ENCODE peak calls at places on chromosomes 5 and 9, in six cellular contexts. One of them, this sample, is unnamed.

GRCh38 chr5:143968071-143968878 is 156.3 kb downstream of the HMHB1 start:
- DNase-seq in body of pancreas: no peak
- DNase-seq in adrenal gland: no peak
- DNase-seq in ovary: no peak
- DNase-seq in H1: no peak
- DNase-seq in A549: peak
- DNase-seq in this sample: no peak

GRCh38 chr5:135335031-135335828 is 63.8 kb downstream of the MACROH2A1 start:
- DNase-seq in body of pancreas: no peak
- DNase-seq in adrenal gland: no peak
- DNase-seq in ovary: no peak
- DNase-seq in H1: no peak
- DNase-seq in A549: no peak
- DNase-seq in this sample: no peak

GRCh38 chr5:118548761-118549160 is 439.6 kb downstream of the DTWD2 start:
- DNase-seq in body of pancreas: no peak
- DNase-seq in adrenal gland: no peak
- DNase-seq in ovary: no peak
- DNase-seq in H1: no peak
- DNase-seq in A549: no peak
- DNase-seq in this sample: no peak

GRCh38 chr5:124453221-124454032 is 293.0 kb downstream of the ZNF608 start:
- DNase-seq in body of pancreas: no peak
- DNase-seq in adrenal gland: no peak
- DNase-seq in ovary: no peak
- DNase-seq in H1: no peak
- DNase-seq in A549: no peak
- DNase-seq in this sample: no peak

GRCh38 chr9:2466703-2467102 is 154.9 kb upstream of the VLDLR start:
- DNase-seq in body of pancreas: peak
- DNase-seq in adrenal gland: no peak
- DNase-seq in ovary: no peak
- DNase-seq in H1: no peak
- DNase-seq in A549: no peak
- DNase-seq in this sample: no peak

GRCh38 chr9:92122792-92123191 is 7.6 kb upstream of the SPTLC1 start:
- DNase-seq in body of pancreas: no peak
- DNase-seq in adrenal gland: no peak
- DNase-seq in ovary: no peak
- DNase-seq in H1: no peak
- DNase-seq in A549: no peak
- DNase-seq in this sample: no peak

GRCh38 chr9:126546036-126546435 is 67.7 kb upstream of the LMX1B start:
- DNase-seq in body of pancreas: no peak
- DNase-seq in adrenal gland: no peak
- DNase-seq in ovary: no peak
- DNase-seq in H1: no peak
- DNase-seq in A549: no peak
- DNase-seq in this sample: no peak

GRCh38 chr5:81003987-81004386 is 43.8 kb downstream of the RASGRF2 start:
- DNase-seq in body of pancreas: no peak
- DNase-seq in adrenal gland: no peak
- DNase-seq in ovary: no peak
- DNase-seq in H1: no peak
- DNase-seq in A549: no peak
- DNase-seq in this sample: no peak

GRCh38 chr9:33687779-33688178 is 107.6 kb upstream of the PRSS3 start:
- DNase-seq in body of pancreas: no peak
- DNase-seq in adrenal gland: peak
- DNase-seq in ovary: no peak
- DNase-seq in H1: no peak
- DNase-seq in A549: peak
- DNase-seq in this sample: no peak

GRCh38 chr9:97501177-97501971 is at the start of gene TMOD1:
- DNase-seq in body of pancreas: peak
- DNase-seq in adrenal gland: peak
- DNase-seq in ovary: peak
- DNase-seq in H1: peak
- DNase-seq in A549: peak
- DNase-seq in this sample: peak

GRCh38 chr9:129069128-129069824 is 11.6 kb upstream of the DOLPP1 start:
- DNase-seq in body of pancreas: peak
- DNase-seq in adrenal gland: peak
- DNase-seq in ovary: no peak
- DNase-seq in H1: no peak
- DNase-seq in A549: no peak
- DNase-seq in this sample: peak

GRCh38 chr5:150009671-150010387 is 9.3 kb downstream of the HMGXB3 start:
- DNase-seq in body of pancreas: no peak
- DNase-seq in adrenal gland: no peak
- DNase-seq in ovary: no peak
- DNase-seq in H1: no peak
- DNase-seq in A549: no peak
- DNase-seq in this sample: no peak

GRCh38 chr9:114223564-114224246 is 68.4 kb downstream of the COL27A1 start:
- DNase-seq in body of pancreas: no peak
- DNase-seq in adrenal gland: no peak
- DNase-seq in ovary: no peak
- DNase-seq in H1: no peak
- DNase-seq in A549: peak
- DNase-seq in this sample: no peak

GRCh38 chr5:55232985-55233928 is at the start of gene CCNO:
- DNase-seq in body of pancreas: peak
- DNase-seq in adrenal gland: peak
- DNase-seq in ovary: peak
- DNase-seq in H1: peak
- DNase-seq in A549: peak
- DNase-seq in this sample: peak

GRCh38 chr5:57488308-57488955 is 5.8 kb upstream of the ACTBL2 start:
- DNase-seq in body of pancreas: no peak
- DNase-seq in adrenal gland: no peak
- DNase-seq in ovary: no peak
- DNase-seq in H1: no peak
- DNase-seq in A549: no peak
- DNase-seq in this sample: no peak

GRCh38 chr9:89794918-89795317 is 190.1 kb downstream of the GADD45G start:
- DNase-seq in body of pancreas: peak
- DNase-seq in adrenal gland: peak
- DNase-seq in ovary: no peak
- DNase-seq in H1: no peak
- DNase-seq in A549: no peak
- DNase-seq in this sample: no peak

GRCh38 chr5:149575131-149575530 is 6.2 kb upstream of the ARHGEF37 start:
- DNase-seq in body of pancreas: no peak
- DNase-seq in adrenal gland: no peak
- DNase-seq in ovary: no peak
- DNase-seq in H1: no peak
- DNase-seq in A549: no peak
- DNase-seq in this sample: no peak

GRCh38 chr9:69758001-69758730 is 1.6 kb downstream of the PTAR1 start:
- DNase-seq in body of pancreas: no peak
- DNase-seq in adrenal gland: no peak
- DNase-seq in ovary: no peak
- DNase-seq in H1: no peak
- DNase-seq in A549: no peak
- DNase-seq in this sample: no peak

GRCh38 chr5:41218929-41219328 is 5.6 kb upstream of the C6 start:
- DNase-seq in body of pancreas: no peak
- DNase-seq in adrenal gland: no peak
- DNase-seq in ovary: no peak
- DNase-seq in H1: no peak
- DNase-seq in A549: no peak
- DNase-seq in this sample: no peak

GRCh38 chr5:41214199-41214598 is 867 bp upstream of the C6 start:
- DNase-seq in body of pancreas: no peak
- DNase-seq in adrenal gland: no peak
- DNase-seq in ovary: no peak
- DNase-seq in H1: no peak
- DNase-seq in A549: no peak
- DNase-seq in this sample: no peak

GRCh38 chr5:41213340-41213739 is at the start of gene C6:
- DNase-seq in body of pancreas: no peak
- DNase-seq in adrenal gland: no peak
- DNase-seq in ovary: no peak
- DNase-seq in H1: no peak
- DNase-seq in A549: no peak
- DNase-seq in this sample: no peak

GRCh38 chr5:41211417-41211816 is 1.9 kb downstream of the C6 start:
- DNase-seq in body of pancreas: no peak
- DNase-seq in adrenal gland: no peak
- DNase-seq in ovary: no peak
- DNase-seq in H1: no peak
- DNase-seq in A549: no peak
- DNase-seq in this sample: no peak

DNA sequence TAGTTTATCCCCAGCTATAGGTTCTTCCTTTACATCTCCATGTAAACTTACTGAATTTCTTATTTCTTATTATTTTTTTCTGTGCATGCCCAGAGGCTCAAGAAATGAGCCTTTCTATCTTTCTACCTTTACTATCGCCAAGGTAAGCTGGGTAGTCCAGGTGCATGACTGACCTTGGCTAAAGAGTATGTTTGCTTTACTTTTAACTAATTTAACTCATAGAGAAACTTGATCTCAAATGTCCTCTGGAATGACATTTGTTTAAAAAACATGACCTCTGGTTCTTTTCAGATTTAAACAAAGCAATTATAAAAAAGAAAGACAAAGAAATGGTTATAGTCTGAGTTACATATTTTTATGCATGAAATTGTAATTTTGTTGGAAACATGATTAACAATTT is 397 bp downstream of the C6 start:
- DNase-seq in body of pancreas: no peak
- DNase-seq in adrenal gland: no peak
- DNase-seq in ovary: no peak
- DNase-seq in H1: no peak
- DNase-seq in A549: no peak
- DNase-seq in this sample: no peak
- H3K4me3 ChIP-seq in body of pancreas: peak
- H3K4me3 ChIP-seq in adrenal gland: no peak
- H3K4me3 ChIP-seq in ovary: no peak
- H3K4me3 ChIP-seq in H1: no peak
- H3K4me3 ChIP-seq in A549: no peak
- H3K4me3 ChIP-seq in this sample: no peak

DNA sequence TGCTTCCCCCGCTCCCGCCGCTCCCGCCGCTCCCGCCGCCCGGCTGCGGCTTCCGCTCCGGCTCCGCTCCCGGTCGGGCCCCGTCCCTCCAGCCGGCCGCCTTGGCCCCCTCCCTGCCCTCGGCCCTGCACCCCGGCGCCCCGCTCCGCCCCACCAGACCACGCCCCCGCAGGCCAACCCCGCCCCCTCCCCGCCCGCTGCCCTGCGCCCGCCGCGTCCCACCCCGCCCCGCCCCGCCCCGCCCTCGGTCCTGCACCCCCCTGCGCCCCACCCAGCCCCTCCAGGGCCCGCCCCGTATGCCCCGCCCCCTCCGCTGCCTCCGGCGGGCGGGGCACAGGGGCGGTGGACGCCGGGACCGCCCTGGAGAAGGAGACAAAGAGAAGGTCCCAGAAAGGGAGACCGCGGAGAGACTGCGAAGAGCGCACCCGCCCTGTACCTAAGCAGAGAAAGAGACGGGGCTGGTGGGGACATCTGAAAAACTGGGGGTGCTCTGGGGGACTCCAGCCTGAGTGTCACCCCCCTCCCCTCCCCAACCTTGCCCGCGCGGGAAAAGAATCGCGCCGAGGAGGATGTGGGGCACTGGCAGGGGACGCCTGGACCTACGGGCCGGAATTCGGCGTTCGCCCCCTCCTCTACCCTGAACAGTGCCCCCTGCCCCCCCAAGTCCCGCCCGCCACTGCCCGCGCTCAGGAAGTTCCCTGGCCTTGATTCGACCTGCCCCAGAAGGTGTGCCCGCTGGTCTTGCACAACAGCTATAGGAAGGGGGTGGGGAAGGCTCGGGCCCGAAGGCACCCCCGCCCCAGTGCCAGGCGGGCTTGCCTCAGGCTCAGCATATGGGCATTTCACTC is 42.9 kb upstream of the STXBP1 start:
- DNase-seq in body of pancreas: peak
- DNase-seq in adrenal gland: peak
- DNase-seq in ovary: peak
- DNase-seq in H1: peak
- DNase-seq in A549: peak
- DNase-seq in this sample: peak
- TF ChIP-seq POLR2A in body of pancreas: peak
- TF ChIP-seq POLR2A in adrenal gland: no peak
- TF ChIP-seq POLR2A in ovary: no peak
- TF ChIP-seq POLR2A in H1: no peak
- TF ChIP-seq POLR2A in A549: peak
- TF ChIP-seq POLR2A in this sample: no peak

GRCh38 chr9:115397591-115398312 is 279.8 kb upstream of the TNC start:
- DNase-seq in body of pancreas: no peak
- DNase-seq in adrenal gland: no peak
- DNase-seq in ovary: no peak
- DNase-seq in H1: no peak
- DNase-seq in A549: no peak
- DNase-seq in this sample: no peak

GRCh38 chr9:115395511-115396021 is 277.6 kb upstream of the TNC start:
- DNase-seq in body of pancreas: no peak
- DNase-seq in adrenal gland: no peak
- DNase-seq in ovary: no peak
- DNase-seq in H1: no peak
- DNase-seq in A549: no peak
- DNase-seq in this sample: no peak

GRCh38 chr9:115393976-115394775 is 276.2 kb upstream of the TNC start:
- DNase-seq in body of pancreas: no peak
- DNase-seq in adrenal gland: no peak
- DNase-seq in ovary: no peak
- DNase-seq in H1: no peak
- DNase-seq in A549: no peak
- DNase-seq in this sample: no peak

GRCh38 chr9:115398313-115398650 is 280.3 kb upstream of the TNC start:
- DNase-seq in body of pancreas: no peak
- DNase-seq in adrenal gland: no peak
- DNase-seq in ovary: no peak
- DNase-seq in H1: no peak
- DNase-seq in A549: no peak
- DNase-seq in this sample: no peak

DNA sequence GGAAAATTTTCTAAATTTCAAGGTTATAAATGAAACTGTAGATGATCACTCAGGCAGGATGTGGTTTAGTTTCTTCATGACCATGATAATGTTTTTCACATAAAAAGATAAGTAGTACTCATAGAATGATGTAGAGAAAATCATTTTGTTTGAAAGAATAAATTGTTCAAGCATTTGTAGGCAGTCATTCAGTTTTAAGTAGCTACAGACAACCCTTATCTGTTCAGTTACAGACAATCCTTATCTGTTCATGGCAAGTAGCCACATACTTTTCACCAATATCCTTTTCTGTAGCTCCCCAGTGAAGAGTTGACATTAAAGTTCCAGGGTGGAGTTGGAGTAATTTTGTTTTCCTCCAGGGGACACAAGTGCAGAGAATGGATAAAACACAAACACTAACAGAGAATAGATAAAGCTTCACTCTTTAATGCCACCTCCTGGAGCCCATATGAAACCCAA is 278.1 kb upstream of the TNC start:
- DNase-seq in body of pancreas: no peak
- DNase-seq in adrenal gland: no peak
- DNase-seq in ovary: no peak
- DNase-seq in H1: no peak
- DNase-seq in A549: no peak
- DNase-seq in this sample: no peak
- TF ChIP-seq CTCF in body of pancreas: no peak
- TF ChIP-seq CTCF in adrenal gland: no peak
- TF ChIP-seq CTCF in ovary: no peak
- TF ChIP-seq CTCF in H1: no peak
- TF ChIP-seq CTCF in A549: no peak
- TF ChIP-seq CTCF in this sample: no peak

GRCh38 chr9:36996677-36997076 is 37.4 kb downstream of the PAX5 start:
- DNase-seq in body of pancreas: no peak
- DNase-seq in adrenal gland: no peak
- DNase-seq in ovary: no peak
- DNase-seq in H1: no peak
- DNase-seq in A549: no peak
- DNase-seq in this sample: no peak
- H3K4me3 ChIP-seq in body of pancreas: no peak
- H3K4me3 ChIP-seq in adrenal gland: no peak
- H3K4me3 ChIP-seq in ovary: no peak
- H3K4me3 ChIP-seq in H1: no peak
- H3K4me3 ChIP-seq in A549: no peak
- H3K4me3 ChIP-seq in this sample: no peak